ENCODE peak calls at places on chromosomes 4 and X, in five cellular contexts. K, P, G, J and Q are unnamed samples.

GRCh38 chrX:2351321-2351720 is 149.5 kb downstream of the DHRSX start:
- DNase-seq in K (no peak), P (no peak), G (no peak), J (no peak), Q (no peak)

GRCh38 chr4:138070816-138071215 is 171.3 kb downstream of the SLC7A11 start:
- DNase-seq in K (no peak), P (no peak), G (no peak), J (no peak), Q (no peak)

GRCh38 chr4:121594796-121595526 is 101.8 kb downstream of the ANXA5 start:
- DNase-seq in K (no peak), P (peak), G (no peak), J (no peak), Q (no peak)

GRCh38 chr4:149896428-149896827 is 80.8 kb upstream of the IQCM start:
- DNase-seq in K (no peak), P (no peak), G (peak), J (no peak), Q (no peak)

GRCh38 chr4:71201817-71202576 is 136.8 kb upstream of the SLC4A4 start:
- DNase-seq in K (no peak), P (no peak), G (no peak), J (no peak), Q (no peak)

GRCh38 chr4:169079942-169080827 is 70.1 kb upstream of the CBR4 start:
- DNase-seq in K (no peak), P (peak), G (no peak), J (peak), Q (peak)

GRCh38 chrX:78168065-78168464 is 28.6 kb upstream of the TAF9B start:
- DNase-seq in K (no peak), P (no peak), G (no peak), J (no peak), Q (no peak)

GRCh38 chr4:89497517-89498308 is 190.1 kb upstream of the GPRIN3 start:
- DNase-seq in K (no peak), P (peak), G (no peak), J (no peak), Q (no peak)

GRCh38 chr4:122692641-122693520 is 39.6 kb upstream of the BBS12 start:
- DNase-seq in K (no peak), P (no peak), G (no peak), J (no peak), Q (no peak)

GRCh38 chrX:71846429-71846828 is 64.2 kb upstream of the NHSL2 start:
- DNase-seq in K (no peak), P (no peak), G (no peak), J (no peak), Q (no peak)

GRCh38 chr4:118270492-118270891 is 82.3 kb downstream of the PRSS12 start:
- DNase-seq in K (no peak), P (no peak), G (peak), J (no peak), Q (no peak)

GRCh38 chrX:72094894-72095293 is 36.8 kb downstream of the RTL5 start:
- DNase-seq in K (peak), P (no peak), G (no peak), J (no peak), Q (no peak)

GRCh38 chrX:135382260-135382659 is 39.5 kb upstream of the SMIM10L2A start:
- DNase-seq in K (no peak), P (no peak), G (no peak), J (no peak), Q (no peak)

GRCh38 chrX:79728421-79728820 is 286.1 kb upstream of the TBX22 start:
- DNase-seq in K (no peak), P (no peak), G (no peak), J (no peak), Q (no peak)

GRCh38 chrX:11770320-11770719 is 12.3 kb downstream of the MSL3 start:
- DNase-seq in K (peak), P (peak), G (peak), J (peak), Q (peak)

GRCh38 chr4:40980318-40980883 is 230.6 kb downstream of the NSUN7 start:
- DNase-seq in K (no peak), P (no peak), G (no peak), J (no peak), Q (no peak)

GRCh38 chrX:102840871-102841705 is 96.0 kb upstream of the RAB40AL start:
- DNase-seq in K (no peak), P (no peak), G (no peak), J (no peak), Q (no peak)

GRCh38 chrX:102085706-102086105 is 39.8 kb upstream of the TCEAL2 start:
- DNase-seq in K (no peak), P (no peak), G (no peak), J (no peak), Q (no peak)

GRCh38 chrX:40148439-40149285 is 50.9 kb upstream of the BCOR start:
- DNase-seq in K (peak), P (no peak), G (no peak), J (no peak), Q (peak)

GRCh38 chr4:161577604-161578301 is 586.0 kb downstream of the FSTL5 start:
- DNase-seq in K (no peak), P (no peak), G (no peak), J (no peak), Q (no peak)

GRCh38 chrX:19839770-19840254 is 47.6 kb downstream of the SH3KBP1 start:
- DNase-seq in K (no peak), P (no peak), G (peak), J (no peak), Q (no peak)

GRCh38 chr4:74990276-74990675 is 57.4 kb downstream of the PARM1 start:
- DNase-seq in K (no peak), P (peak), G (no peak), J (no peak), Q (no peak)

GRCh38 chr4:140291259-140291658 is 82.2 kb upstream of the SCOC start:
- DNase-seq in K (no peak), P (no peak), G (no peak), J (no peak), Q (no peak)

GRCh38 chr4:139912423-139912822 is 241.6 kb downstream of the MAML3 start:
- DNase-seq in K (no peak), P (no peak), G (no peak), J (no peak), Q (no peak)

GRCh38 chrX:22069586-22069985 is 37.5 kb downstream of the PHEX start:
- DNase-seq in K (no peak), P (no peak), G (no peak), J (no peak), Q (no peak)

GRCh38 chr4:648579-649292 is 23.4 kb downstream of the PDE6B start:
- DNase-seq in K (no peak), P (no peak), G (no peak), J (no peak), Q (peak)

GRCh38 chr4:127291316-127291715 is 341.4 kb upstream of the INTU start:
- DNase-seq in K (no peak), P (no peak), G (no peak), J (no peak), Q (no peak)

GRCh38 chr4:38673109-38673978 is 9.3 kb downstream of the KLF3 start:
- DNase-seq in K (peak), P (peak), G (peak), J (no peak), Q (peak)

GRCh38 chr4:30753316-30753715 is 33.1 kb downstream of the PCDH7 start:
- DNase-seq in K (no peak), P (no peak), G (peak), J (no peak), Q (no peak)

GRCh38 chrX:84320606-84321005 is 132.6 kb upstream of the RPS6KA6 start:
- DNase-seq in K (no peak), P (no peak), G (no peak), J (no peak), Q (no peak)

GRCh38 chr4:89915151-89915550 is 20.5 kb downstream of the MMRN1 start:
- DNase-seq in K (no peak), P (no peak), G (no peak), J (no peak), Q (no peak)

GRCh38 chrX:150594584-150594983 is 26.2 kb downstream of the MTM1 start:
- DNase-seq in K (no peak), P (no peak), G (no peak), J (no peak), Q (no peak)

GRCh38 chr4:14415146-14415545 is 587.1 kb upstream of the CPEB2 start:
- DNase-seq in K (no peak), P (no peak), G (no peak), J (no peak), Q (no peak)

GRCh38 chr4:173521474-173522159 is 8.4 kb downstream of the HAND2 start:
- DNase-seq in K (no peak), P (no peak), G (no peak), J (no peak), Q (peak)

GRCh38 chrX:125205084-125205917 is 114.4 kb upstream of the TEX13C start:
- DNase-seq in K (peak), P (peak), G (no peak), J (no peak), Q (no peak)

GRCh38 chr4:62881901-62882300 is 1527.3 kb downstream of the TECRL start:
- DNase-seq in K (no peak), P (no peak), G (no peak), J (no peak), Q (no peak)

GRCh38 chrX:40474205-40474626 is 106.6 kb upstream of the ATP6AP2 start:
- DNase-seq in K (no peak), P (peak), G (no peak), J (no peak), Q (peak)

GRCh38 chrX:135484636-135485289 is 35.7 kb upstream of the INTS6L start:
- DNase-seq in K (no peak), P (no peak), G (peak), J (no peak), Q (no peak)

GRCh38 chr4:156933633-156934258 is 37.9 kb downstream of the PDGFC start:
- DNase-seq in K (no peak), P (no peak), G (peak), J (no peak), Q (no peak)

GRCh38 chr4:7358100-7358735 is 76.5 kb downstream of the PSAPL1 start:
- DNase-seq in K (no peak), P (no peak), G (peak), J (no peak), Q (peak)
- TF ChIP-seq POLR2AphosphoS5 in K (no peak), P (no peak), G (no peak), J (no peak), Q (peak)

DNA sequence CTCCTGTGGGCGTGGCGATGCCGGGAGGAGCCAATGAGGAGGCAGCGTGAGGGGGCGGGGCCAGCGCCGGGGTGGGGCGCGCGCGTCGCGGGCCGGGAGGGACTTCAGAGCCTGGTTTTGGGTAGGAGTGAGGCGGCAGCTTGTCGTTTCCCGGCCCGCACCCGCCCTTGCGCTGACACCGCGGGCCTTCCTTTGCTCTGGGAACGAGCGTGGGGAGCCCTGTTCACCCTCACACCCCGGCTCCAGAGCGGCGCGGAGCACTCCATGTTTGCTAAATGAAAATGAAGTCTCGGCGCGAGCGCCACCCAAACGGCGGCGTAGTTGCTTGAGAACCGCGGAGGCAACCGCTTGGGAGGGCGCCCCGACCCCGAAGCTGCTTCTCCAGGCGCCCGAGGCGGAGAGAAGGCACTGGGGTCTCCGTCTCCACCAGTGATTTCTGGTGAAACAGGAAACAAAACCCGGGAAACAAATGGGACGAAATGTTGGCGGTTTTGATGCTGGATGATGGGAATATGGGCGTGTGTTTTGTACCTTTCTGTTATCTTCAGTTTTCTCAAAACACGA is 497 bp upstream of the GRPEL1 start:
- DNase-seq in K (no peak), P (no peak), G (no peak), J (no peak), Q (no peak)
- TF ChIP-seq POLR2A in K (no peak), P (peak), G (peak), J (peak), Q (peak)

GRCh38 chr4:7857993-7858392 is 81.7 kb downstream of the AFAP1 start:
- DNase-seq in K (no peak), P (no peak), G (no peak), J (no peak), Q (no peak)

GRCh38 chr4:7859350-7859749 is 80.3 kb downstream of the AFAP1 start:
- DNase-seq in K (no peak), P (no peak), G (no peak), J (no peak), Q (no peak)

GRCh38 chr4:7855731-7856130 is 83.9 kb downstream of the AFAP1 start:
- DNase-seq in K (no peak), P (no peak), G (no peak), J (no peak), Q (no peak)

GRCh38 chr4:7858498-7858897 is 81.2 kb downstream of the AFAP1 start:
- DNase-seq in K (no peak), P (no peak), G (no peak), J (no peak), Q (no peak)

DNA sequence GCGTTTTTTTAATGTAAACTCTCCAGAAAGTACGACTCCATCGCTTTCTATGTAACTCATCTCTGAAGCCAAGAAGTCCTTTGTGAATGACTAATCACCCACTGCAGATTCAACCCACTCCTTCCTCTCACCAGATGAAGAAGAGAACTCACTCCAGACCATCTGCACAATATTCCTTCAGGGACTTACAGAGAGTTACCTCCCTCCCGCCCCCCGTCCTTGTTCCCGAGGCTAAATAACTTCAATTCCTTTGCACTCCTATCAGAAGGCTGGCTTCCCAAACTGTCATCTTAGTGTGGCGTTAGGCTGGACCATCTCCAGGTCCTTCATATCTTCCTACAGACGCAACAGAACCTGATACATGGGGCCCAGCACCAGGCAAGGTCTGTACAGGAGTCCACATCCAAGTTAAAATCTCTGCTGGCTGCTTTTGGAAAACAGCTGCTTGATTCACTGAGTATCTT is 82.4 kb downstream of the AFAP1 start:
- DNase-seq in K (no peak), P (no peak), G (no peak), J (no peak), Q (no peak)
- TF ChIP-seq POLR2AphosphoS5 in K (no peak), P (no peak), G (no peak), J (no peak), Q (no peak)

GRCh38 chr4:78056265-78057129 is 626 bp upstream of the FRAS1 start:
- DNase-seq in K (peak), P (peak), G (peak), J (peak), Q (peak)
- TF ChIP-seq POLR2A in K (no peak), P (no peak), G (peak), J (no peak), Q (no peak)

GRCh38 chrX:119398974-119399771 is at the start of gene SLC25A43:
- DNase-seq in K (peak), P (no peak), G (no peak), J (peak), Q (peak)
- TF ChIP-seq POLR2AphosphoS5 in K (no peak), P (no peak), G (peak), J (peak), Q (no peak)

GRCh38 chrX:154484255-154485149 is 1.9 kb downstream of the UBL4A start:
- DNase-seq in K (peak), P (no peak), G (no peak), J (no peak), Q (no peak)
- TF ChIP-seq POLR2A in K (no peak), P (no peak), G (no peak), J (no peak), Q (no peak)

DNA sequence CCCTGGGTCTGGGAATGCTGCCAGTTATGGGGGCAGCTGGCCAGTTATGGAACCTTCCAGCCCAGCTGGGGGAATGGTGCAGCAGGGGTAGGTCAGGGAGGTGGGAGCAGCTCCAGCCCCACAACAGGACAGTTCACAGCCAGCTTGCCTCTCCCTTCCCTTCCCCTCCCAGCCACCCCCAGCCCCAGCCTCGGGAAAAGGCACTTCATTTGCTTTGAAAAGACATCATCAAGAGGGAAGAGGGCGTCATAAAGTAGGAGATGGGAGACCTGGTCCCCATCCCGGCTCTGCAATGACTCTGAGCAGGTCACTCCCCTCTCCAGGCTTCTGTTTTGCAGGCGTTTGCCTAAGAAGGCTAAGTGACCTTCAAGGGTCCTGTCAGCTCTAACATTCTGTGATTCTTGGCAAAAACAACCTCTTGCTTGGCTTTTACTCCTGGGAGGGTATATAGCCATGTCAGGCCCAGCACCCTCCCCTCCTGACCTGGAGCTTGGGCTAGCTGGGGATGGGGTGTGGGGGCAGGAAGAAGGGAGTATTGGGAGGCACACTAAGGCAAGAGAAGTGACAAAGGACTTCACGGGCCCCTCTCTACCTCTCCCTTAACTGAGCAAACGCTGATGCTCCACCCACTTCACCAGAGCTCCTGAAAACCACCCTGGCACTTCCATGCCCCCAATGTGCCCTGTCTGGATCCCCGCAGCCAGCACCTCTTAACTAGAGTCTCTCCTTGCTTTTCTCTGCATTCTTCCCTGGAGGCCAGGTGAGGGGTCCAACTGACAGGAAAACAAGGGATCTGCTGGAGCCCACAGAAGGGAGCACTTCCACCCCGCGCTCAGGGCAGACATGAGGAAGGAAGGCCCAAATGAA is 7.8 kb downstream of the APLN start:
- DNase-seq in K (no peak), P (no peak), G (no peak), J (no peak), Q (no peak)
- TF ChIP-seq POLR2AphosphoS5 in K (no peak), P (no peak), G (no peak), J (no peak), Q (no peak)

GRCh38 chrX:131827935-131828334 is 195.2 kb upstream of the STK26 start:
- DNase-seq in K (no peak), P (no peak), G (no peak), J (no peak), Q (no peak)
- TF ChIP-seq POLR2A in K (no peak), P (no peak), G (no peak), J (no peak), Q (no peak)

DNA sequence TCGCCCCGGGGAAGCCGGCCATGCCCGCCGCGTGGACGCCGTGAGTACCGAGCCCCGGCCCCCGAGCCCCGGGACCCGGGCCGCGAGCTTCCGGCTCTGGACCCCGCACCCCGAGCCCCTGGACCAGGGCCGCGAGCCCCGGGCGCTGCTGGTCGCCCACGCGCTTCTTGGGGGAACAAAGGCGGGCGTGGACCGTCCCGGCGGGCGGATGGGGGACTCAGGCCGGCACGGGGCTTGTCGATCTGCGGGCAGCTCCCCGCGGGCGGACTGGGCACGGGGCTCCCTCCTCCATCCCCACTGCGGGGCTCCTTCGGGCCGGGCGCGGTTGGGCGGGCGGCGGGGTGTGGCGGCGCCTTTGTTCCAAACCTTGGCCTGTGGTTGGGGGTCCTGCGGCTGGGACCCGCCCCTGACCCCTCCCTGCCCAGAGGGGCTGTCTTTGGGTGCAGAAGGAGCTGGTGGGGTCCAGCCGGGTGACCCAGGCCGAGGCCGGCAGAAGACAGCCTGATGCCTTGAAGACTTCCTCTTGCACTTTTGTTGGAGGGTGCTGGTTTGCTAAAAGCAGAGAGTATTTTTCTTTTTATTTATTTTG is 25.2 kb upstream of the ADD1 start:
- DNase-seq in K (no peak), P (no peak), G (no peak), J (no peak), Q (peak)
- TF ChIP-seq POLR2AphosphoS5 in K (no peak), P (no peak), G (no peak), J (no peak), Q (no peak)

GRCh38 chr4:2364654-2365053 is 53.8 kb downstream of the ZFYVE28 start:
- DNase-seq in K (peak), P (no peak), G (no peak), J (no peak), Q (peak)
- TF ChIP-seq POLR2A in K (no peak), P (no peak), G (no peak), J (no peak), Q (no peak)